ENCODE peak calls at places on chromosomes 16 and 17, in four cellular contexts. A is stimulated activated CD8-positive, alpha-beta memory T cell treated with anti-CD3 and anti-CD28 coated beads, Interleukin-4, amount 100 ng/mL, for 24 hours; P is osteocyte; D is left cardiac atrium. V is an unnamed sample.

GRCh38 chr17:82491533-82491932 is 28.0 kb upstream of the FOXK2 start:
- DNase-seq in A (no peak), P (no peak), D (no peak), V (no peak)

GRCh38 chr16:74563828-74564263 is 43.1 kb downstream of the GLG1 start:
- DNase-seq in A (no peak), P (no peak), D (no peak), V (no peak)

GRCh38 chr16:12611006-12611477 is 192.6 kb downstream of the CPPED1 start:
- DNase-seq in A (no peak), P (peak), D (no peak), V (no peak)

GRCh38 chr17:81538651-81539570 is 10.7 kb downstream of the FSCN2 start:
- DNase-seq in A (no peak), P (no peak), D (peak), V (no peak)

GRCh38 chr17:37648555-37648954 is 5.3 kb upstream of the DDX52 start:
- DNase-seq in A (no peak), P (no peak), D (no peak), V (no peak)

GRCh38 chr16:78770353-78771091 is 671.1 kb downstream of the WWOX start:
- DNase-seq in A (peak), P (no peak), D (peak), V (peak)

GRCh38 chr17:74298690-74299617 is 24.9 kb downstream of the DNAI2 start:
- DNase-seq in A (no peak), P (no peak), D (no peak), V (no peak)

GRCh38 chr17:80408872-80409271 is 6.1 kb upstream of the ENDOV start:
- DNase-seq in A (no peak), P (no peak), D (no peak), V (no peak)

GRCh38 chr16:20382202-20382948 is 22.2 kb downstream of the PDILT start:
- DNase-seq in A (no peak), P (no peak), D (no peak), V (no peak)

GRCh38 chr16:16048904-16049582 is 99.6 kb downstream of the ABCC1 start:
- DNase-seq in A (no peak), P (no peak), D (no peak), V (peak)

GRCh38 chr16:536746-537145 is 9.2 kb downstream of the CAPN15 start:
- DNase-seq in A (no peak), P (no peak), D (no peak), V (no peak)

GRCh38 chr17:68676856-68677255 is 75.7 kb upstream of the FAM20A start:
- DNase-seq in A (no peak), P (no peak), D (no peak), V (no peak)

GRCh38 chr16:49598386-49599170 is 225.0 kb downstream of the C16orf78 start:
- DNase-seq in A (no peak), P (peak), D (no peak), V (no peak)